ENCODE peak calls at places on chromosomes 11 and 22, in six cellular contexts. U, W, K, E, I and C are unnamed samples.

GRCh38 chr11:119798656-119799055 is 69.7 kb upstream of the NECTIN1 start:
- DNase-seq in K (no peak), U (no peak), I (no peak), W (no peak), E (no peak), C (no peak)

GRCh38 chr22:47918276-47918928 is 1156.0 kb downstream of the TBC1D22A start:
- DNase-seq in W (no peak), U (no peak), E (no peak), K (no peak), I (no peak), C (no peak)

GRCh38 chr11:119195680-119196079 is 10.4 kb downstream of the NHERF4 start:
- DNase-seq in W (peak), I (peak), K (peak), E (no peak), U (peak), C (no peak)

GRCh38 chr11:118519549-118519948 is 7.7 kb upstream of the TTC36 start:
- DNase-seq in E (no peak), W (no peak), U (no peak), K (no peak), I (no peak), C (no peak)

GRCh38 chr22:50253941-50254340 is 2.9 kb upstream of the HDAC10 start:
- DNase-seq in K (no peak), I (no peak), W (no peak), E (no peak), U (no peak), C (no peak)

GRCh38 chr11:68598816-68599653 is 85.3 kb upstream of the GAL start:
- DNase-seq in I (no peak), U (no peak), W (no peak), E (no peak), K (no peak), C (peak)

GRCh38 chr11:116461789-116462188 is 311.0 kb downstream of the BUD13 start:
- DNase-seq in E (no peak), I (peak), W (no peak), K (no peak), U (no peak), C (no peak)

GRCh38 chr22:46442217-46442853 is 95.1 kb downstream of the CELSR1 start:
- DNase-seq in W (no peak), U (no peak), E (no peak), I (no peak), K (no peak), C (no peak)

GRCh38 chr11:65932558-65932919 is 12.7 kb upstream of the TSGA10IP start:
- DNase-seq in W (no peak), I (peak), E (no peak), K (peak), U (no peak), C (no peak)

GRCh38 chr22:50436841-50437341 is 37.9 kb downstream of the SBF1 start:
- DNase-seq in W (no peak), K (no peak), E (no peak), I (no peak), U (no peak), C (no peak)

GRCh38 chr11:118263694-118264567 is at the start of gene MPZL2:
- DNase-seq in E (peak), U (no peak), K (no peak), I (no peak), W (peak), C (no peak)

GRCh38 chr11:45778341-45778740 is 26.6 kb upstream of the SLC35C1 start:
- DNase-seq in E (no peak), K (no peak), W (no peak), I (no peak), U (no peak), C (no peak)

GRCh38 chr11:10476342-10476741 is 21.3 kb downstream of the AMPD3 start:
- DNase-seq in W (no peak), K (no peak), E (no peak), U (no peak), I (no peak), C (no peak)

GRCh38 chr22:41922336-41922735 is 4.3 kb downstream of the TNFRSF13C start:
- DNase-seq in W (no peak), K (no peak), U (no peak), I (no peak), E (no peak), C (no peak)

GRCh38 chr22:24833881-24834495 is 28.0 kb downstream of the SGSM1 start:
- DNase-seq in U (no peak), W (no peak), I (no peak), K (no peak), E (no peak), C (no peak)

GRCh38 chr11:49221112-49221511 is 12.7 kb upstream of the FOLH1 start:
- DNase-seq in U (no peak), K (no peak), E (no peak), W (no peak), I (no peak), C (no peak)

GRCh38 chr11:77302752-77303151 is 1.3 kb upstream of the GDPD4 start:
- DNase-seq in K (no peak), E (no peak), U (no peak), W (no peak), I (no peak), C (no peak)

GRCh38 chr11:101048479-101048878 is 81.1 kb downstream of the PGR start:
- DNase-seq in E (no peak), K (no peak), U (no peak), W (no peak), I (no peak), C (no peak)

GRCh38 chr11:27012254-27012921 is 18.5 kb downstream of the FIBIN start:
- DNase-seq in K (peak), I (peak), E (no peak), U (no peak), W (peak), C (no peak)

GRCh38 chr22:39514373-39514973 is 5.9 kb upstream of the ATF4 start:
- DNase-seq in E (peak), I (peak), U (no peak), W (peak), K (peak), C (no peak)

GRCh38 chr11:9222654-9223053 is 42.5 kb downstream of the DENND5A start:
- DNase-seq in K (no peak), W (no peak), I (no peak), E (no peak), U (no peak), C (no peak)

GRCh38 chr11:117972589-117973445 is 13.4 kb upstream of the IL10RA start:
- DNase-seq in I (no peak), W (peak), E (no peak), K (no peak), U (no peak), C (no peak)

GRCh38 chr11:72704783-72705287 is 30.6 kb upstream of the PDE2A start:
- DNase-seq in E (no peak), U (no peak), W (no peak), I (no peak), K (no peak), C (no peak)

GRCh38 chr11:1241706-1242105 is 18.8 kb downstream of the MUC5B start:
- DNase-seq in E (no peak), I (no peak), K (no peak), U (no peak), W (no peak), C (no peak)

GRCh38 chr22:48754611-48755331 is 1072.9 kb downstream of the BRD1 start:
- DNase-seq in U (no peak), E (peak), I (no peak), K (no peak), W (peak), C (no peak)

GRCh38 chr22:46671824-46672432 is 51.7 kb downstream of the GRAMD4 start:
- DNase-seq in U (no peak), I (no peak), K (no peak), W (peak), E (no peak), C (no peak)

GRCh38 chr11:8640305-8640932 is 42.0 kb downstream of the TRIM66 start:
- DNase-seq in W (no peak), U (no peak), K (no peak), I (no peak), E (no peak), C (no peak)

GRCh38 chr22:50542416-50542927 is 3.2 kb upstream of the KLHDC7B start:
- DNase-seq in W (no peak), U (no peak), K (peak), E (no peak), I (no peak), C (no peak)

GRCh38 chr11:28877366-28877765 is 769.2 kb downstream of the METTL15 start:
- DNase-seq in U (no peak), I (no peak), K (no peak), W (no peak), E (no peak), C (no peak)

GRCh38 chr11:27347949-27348879 is 14.8 kb downstream of the CCDC34 start:
- DNase-seq in E (no peak), K (no peak), U (no peak), W (no peak), I (peak), C (no peak)